ENCODE peak calls at places on chromosome 7, in eight cellular contexts. One of them, this sample, is unnamed.

GRCh38 chr7:5477723-5478531 is 54.3 kb upstream of the TNRC18 start:
- DNase-seq in stimulated activated CD8-positive, alpha-beta memory T cell treated with anti-CD3 and anti-CD28 coated beads, Interleukin-15, amount 100 ng/mL, for 1 hour: no peak
- DNase-seq in epithelial cell of esophagus: no peak
- DNase-seq in T-cell: no peak
- DNase-seq in activated CD8-positive, alpha-beta memory T cell treated with anti-CD3 and anti-CD28 coated beads, Interleukin-2, amount 10 ng/mL, durations not matched to agents 7 days and 5 days: no peak
- DNase-seq in effector CD4-positive, alpha-beta T cell: no peak
- DNase-seq in stimulated activated CD4-positive, alpha-beta T cell treated with anti-CD3 and anti-CD28 coated beads, Interleukin-1b, Interleukin-23, amount 100 ng/mL, for 4 hours: no peak
- DNase-seq in AG08395: peak
- DNase-seq in this sample: no peak

GRCh38 chr7:99030145-99030856 is 113.6 kb downstream of the SMURF1 start:
- DNase-seq in stimulated activated CD8-positive, alpha-beta memory T cell treated with anti-CD3 and anti-CD28 coated beads, Interleukin-15, amount 100 ng/mL, for 1 hour: no peak
- DNase-seq in epithelial cell of esophagus: no peak
- DNase-seq in T-cell: no peak
- DNase-seq in activated CD8-positive, alpha-beta memory T cell treated with anti-CD3 and anti-CD28 coated beads, Interleukin-2, amount 10 ng/mL, durations not matched to agents 7 days and 5 days: no peak
- DNase-seq in effector CD4-positive, alpha-beta T cell: no peak
- DNase-seq in stimulated activated CD4-positive, alpha-beta T cell treated with anti-CD3 and anti-CD28 coated beads, Interleukin-1b, Interleukin-23, amount 100 ng/mL, for 4 hours: no peak
- DNase-seq in AG08395: no peak
- DNase-seq in this sample: no peak

GRCh38 chr7:93228302-93228701 is 2.0 kb upstream of the HEPACAM2 start:
- DNase-seq in stimulated activated CD8-positive, alpha-beta memory T cell treated with anti-CD3 and anti-CD28 coated beads, Interleukin-15, amount 100 ng/mL, for 1 hour: no peak
- DNase-seq in epithelial cell of esophagus: peak
- DNase-seq in T-cell: no peak
- DNase-seq in activated CD8-positive, alpha-beta memory T cell treated with anti-CD3 and anti-CD28 coated beads, Interleukin-2, amount 10 ng/mL, durations not matched to agents 7 days and 5 days: no peak
- DNase-seq in effector CD4-positive, alpha-beta T cell: peak
- DNase-seq in stimulated activated CD4-positive, alpha-beta T cell treated with anti-CD3 and anti-CD28 coated beads, Interleukin-1b, Interleukin-23, amount 100 ng/mL, for 4 hours: peak
- DNase-seq in AG08395: peak
- DNase-seq in this sample: peak

GRCh38 chr7:117157121-117157870 is 165.6 kb downstream of the WNT2 start:
- DNase-seq in stimulated activated CD8-positive, alpha-beta memory T cell treated with anti-CD3 and anti-CD28 coated beads, Interleukin-15, amount 100 ng/mL, for 1 hour: no peak
- DNase-seq in epithelial cell of esophagus: peak
- DNase-seq in T-cell: no peak
- DNase-seq in activated CD8-positive, alpha-beta memory T cell treated with anti-CD3 and anti-CD28 coated beads, Interleukin-2, amount 10 ng/mL, durations not matched to agents 7 days and 5 days: no peak
- DNase-seq in effector CD4-positive, alpha-beta T cell: no peak
- DNase-seq in stimulated activated CD4-positive, alpha-beta T cell treated with anti-CD3 and anti-CD28 coated beads, Interleukin-1b, Interleukin-23, amount 100 ng/mL, for 4 hours: no peak
- DNase-seq in AG08395: peak
- DNase-seq in this sample: no peak

GRCh38 chr7:140230862-140231778 is 54.3 kb upstream of the KDM7A start:
- DNase-seq in stimulated activated CD8-positive, alpha-beta memory T cell treated with anti-CD3 and anti-CD28 coated beads, Interleukin-15, amount 100 ng/mL, for 1 hour: no peak
- DNase-seq in epithelial cell of esophagus: peak
- DNase-seq in T-cell: peak
- DNase-seq in activated CD8-positive, alpha-beta memory T cell treated with anti-CD3 and anti-CD28 coated beads, Interleukin-2, amount 10 ng/mL, durations not matched to agents 7 days and 5 days: peak
- DNase-seq in effector CD4-positive, alpha-beta T cell: peak
- DNase-seq in stimulated activated CD4-positive, alpha-beta T cell treated with anti-CD3 and anti-CD28 coated beads, Interleukin-1b, Interleukin-23, amount 100 ng/mL, for 4 hours: peak
- DNase-seq in AG08395: peak
- DNase-seq in this sample: peak

GRCh38 chr7:36408589-36408988 is 18.9 kb downstream of the ANLN start:
- DNase-seq in stimulated activated CD8-positive, alpha-beta memory T cell treated with anti-CD3 and anti-CD28 coated beads, Interleukin-15, amount 100 ng/mL, for 1 hour: no peak
- DNase-seq in epithelial cell of esophagus: peak
- DNase-seq in T-cell: no peak
- DNase-seq in activated CD8-positive, alpha-beta memory T cell treated with anti-CD3 and anti-CD28 coated beads, Interleukin-2, amount 10 ng/mL, durations not matched to agents 7 days and 5 days: no peak
- DNase-seq in effector CD4-positive, alpha-beta T cell: no peak
- DNase-seq in stimulated activated CD4-positive, alpha-beta T cell treated with anti-CD3 and anti-CD28 coated beads, Interleukin-1b, Interleukin-23, amount 100 ng/mL, for 4 hours: no peak
- DNase-seq in AG08395: no peak
- DNase-seq in this sample: no peak

GRCh38 chr7:130953193-130953592 is 219.2 kb upstream of the KLF14 start:
- DNase-seq in stimulated activated CD8-positive, alpha-beta memory T cell treated with anti-CD3 and anti-CD28 coated beads, Interleukin-15, amount 100 ng/mL, for 1 hour: no peak
- DNase-seq in epithelial cell of esophagus: no peak
- DNase-seq in T-cell: no peak
- DNase-seq in activated CD8-positive, alpha-beta memory T cell treated with anti-CD3 and anti-CD28 coated beads, Interleukin-2, amount 10 ng/mL, durations not matched to agents 7 days and 5 days: no peak
- DNase-seq in effector CD4-positive, alpha-beta T cell: no peak
- DNase-seq in stimulated activated CD4-positive, alpha-beta T cell treated with anti-CD3 and anti-CD28 coated beads, Interleukin-1b, Interleukin-23, amount 100 ng/mL, for 4 hours: no peak
- DNase-seq in AG08395: no peak
- DNase-seq in this sample: no peak

GRCh38 chr7:149196151-149196704 is 882 bp downstream of the ZNF282 start:
- DNase-seq in stimulated activated CD8-positive, alpha-beta memory T cell treated with anti-CD3 and anti-CD28 coated beads, Interleukin-15, amount 100 ng/mL, for 1 hour: no peak
- DNase-seq in epithelial cell of esophagus: peak
- DNase-seq in T-cell: no peak
- DNase-seq in activated CD8-positive, alpha-beta memory T cell treated with anti-CD3 and anti-CD28 coated beads, Interleukin-2, amount 10 ng/mL, durations not matched to agents 7 days and 5 days: no peak
- DNase-seq in effector CD4-positive, alpha-beta T cell: no peak
- DNase-seq in stimulated activated CD4-positive, alpha-beta T cell treated with anti-CD3 and anti-CD28 coated beads, Interleukin-1b, Interleukin-23, amount 100 ng/mL, for 4 hours: peak
- DNase-seq in AG08395: no peak
- DNase-seq in this sample: no peak

GRCh38 chr7:100472854-100473499 is 6.0 kb downstream of the TSC22D4 start:
- DNase-seq in stimulated activated CD8-positive, alpha-beta memory T cell treated with anti-CD3 and anti-CD28 coated beads, Interleukin-15, amount 100 ng/mL, for 1 hour: no peak
- DNase-seq in epithelial cell of esophagus: peak
- DNase-seq in T-cell: no peak
- DNase-seq in activated CD8-positive, alpha-beta memory T cell treated with anti-CD3 and anti-CD28 coated beads, Interleukin-2, amount 10 ng/mL, durations not matched to agents 7 days and 5 days: no peak
- DNase-seq in effector CD4-positive, alpha-beta T cell: no peak
- DNase-seq in stimulated activated CD4-positive, alpha-beta T cell treated with anti-CD3 and anti-CD28 coated beads, Interleukin-1b, Interleukin-23, amount 100 ng/mL, for 4 hours: no peak
- DNase-seq in AG08395: peak
- DNase-seq in this sample: no peak

GRCh38 chr7:127850195-127850594 is 181.0 kb downstream of the LRRC4 start:
- DNase-seq in stimulated activated CD8-positive, alpha-beta memory T cell treated with anti-CD3 and anti-CD28 coated beads, Interleukin-15, amount 100 ng/mL, for 1 hour: no peak
- DNase-seq in epithelial cell of esophagus: no peak
- DNase-seq in T-cell: no peak
- DNase-seq in activated CD8-positive, alpha-beta memory T cell treated with anti-CD3 and anti-CD28 coated beads, Interleukin-2, amount 10 ng/mL, durations not matched to agents 7 days and 5 days: peak
- DNase-seq in effector CD4-positive, alpha-beta T cell: no peak
- DNase-seq in stimulated activated CD4-positive, alpha-beta T cell treated with anti-CD3 and anti-CD28 coated beads, Interleukin-1b, Interleukin-23, amount 100 ng/mL, for 4 hours: no peak
- DNase-seq in AG08395: no peak
- DNase-seq in this sample: no peak

GRCh38 chr7:2110586-2111396 is 122.0 kb downstream of the MAD1L1 start:
- DNase-seq in stimulated activated CD8-positive, alpha-beta memory T cell treated with anti-CD3 and anti-CD28 coated beads, Interleukin-15, amount 100 ng/mL, for 1 hour: no peak
- DNase-seq in epithelial cell of esophagus: no peak
- DNase-seq in T-cell: no peak
- DNase-seq in activated CD8-positive, alpha-beta memory T cell treated with anti-CD3 and anti-CD28 coated beads, Interleukin-2, amount 10 ng/mL, durations not matched to agents 7 days and 5 days: no peak
- DNase-seq in effector CD4-positive, alpha-beta T cell: no peak
- DNase-seq in stimulated activated CD4-positive, alpha-beta T cell treated with anti-CD3 and anti-CD28 coated beads, Interleukin-1b, Interleukin-23, amount 100 ng/mL, for 4 hours: no peak
- DNase-seq in AG08395: no peak
- DNase-seq in this sample: no peak

GRCh38 chr7:93148135-93148534 is at the start of gene SAMD9L:
- DNase-seq in stimulated activated CD8-positive, alpha-beta memory T cell treated with anti-CD3 and anti-CD28 coated beads, Interleukin-15, amount 100 ng/mL, for 1 hour: no peak
- DNase-seq in epithelial cell of esophagus: peak
- DNase-seq in T-cell: no peak
- DNase-seq in activated CD8-positive, alpha-beta memory T cell treated with anti-CD3 and anti-CD28 coated beads, Interleukin-2, amount 10 ng/mL, durations not matched to agents 7 days and 5 days: no peak
- DNase-seq in effector CD4-positive, alpha-beta T cell: no peak
- DNase-seq in stimulated activated CD4-positive, alpha-beta T cell treated with anti-CD3 and anti-CD28 coated beads, Interleukin-1b, Interleukin-23, amount 100 ng/mL, for 4 hours: no peak
- DNase-seq in AG08395: peak
- DNase-seq in this sample: peak

GRCh38 chr7:21256310-21256877 is 171.5 kb upstream of the SP4 start:
- DNase-seq in stimulated activated CD8-positive, alpha-beta memory T cell treated with anti-CD3 and anti-CD28 coated beads, Interleukin-15, amount 100 ng/mL, for 1 hour: no peak
- DNase-seq in epithelial cell of esophagus: peak
- DNase-seq in T-cell: peak
- DNase-seq in activated CD8-positive, alpha-beta memory T cell treated with anti-CD3 and anti-CD28 coated beads, Interleukin-2, amount 10 ng/mL, durations not matched to agents 7 days and 5 days: peak
- DNase-seq in effector CD4-positive, alpha-beta T cell: peak
- DNase-seq in stimulated activated CD4-positive, alpha-beta T cell treated with anti-CD3 and anti-CD28 coated beads, Interleukin-1b, Interleukin-23, amount 100 ng/mL, for 4 hours: peak
- DNase-seq in AG08395: peak
- DNase-seq in this sample: peak

This sample was measured in CD4-positive, CD25-positive, alpha-beta regulatory T cell.